ENCODE peak calls at places on chromosomes 11 and 22, in four cellular contexts. Q, T, H and N are unnamed samples.

GRCh38 chr11:4610258-4610935 is 2.4 kb upstream of the TRIM68 start:
- DNase-seq in Q (no peak), T (no peak), H (peak), N (no peak)

GRCh38 chr11:28616566-28616965 is 508.4 kb downstream of the METTL15 start:
- DNase-seq in Q (no peak), T (no peak), H (no peak), N (no peak)

GRCh38 chr11:117328414-117329010 is 858 bp downstream of the CEP164 start:
- DNase-seq in Q (no peak), T (no peak), H (peak), N (peak)

GRCh38 chr11:74870485-74870884 is 78.4 kb downstream of the XRRA1 start:
- DNase-seq in Q (no peak), T (no peak), H (peak), N (peak)

GRCh38 chr11:27392715-27393114 is 29.7 kb upstream of the CCDC34 start:
- DNase-seq in Q (no peak), T (no peak), H (peak), N (peak)

GRCh38 chr22:25404923-25405853 is 159.3 kb upstream of the GRK3 start:
- DNase-seq in Q (no peak), T (peak), H (peak), N (peak)

GRCh38 chr11:3136542-3137455 is 28.3 kb downstream of the OSBPL5 start:
- DNase-seq in Q (no peak), T (peak), H (no peak), N (no peak)

GRCh38 chr22:22519591-22519990 is 479 bp downstream of the ZNF280A start:
- DNase-seq in Q (no peak), T (no peak), H (no peak), N (no peak)

GRCh38 chr11:44133335-44133946 is 38.0 kb downstream of the EXT2 start:
- DNase-seq in Q (no peak), T (no peak), H (peak), N (peak)

GRCh38 chr11:132850106-132850505 is 682.2 kb downstream of the OPCML start:
- DNase-seq in Q (no peak), T (no peak), H (no peak), N (no peak)

DNA sequence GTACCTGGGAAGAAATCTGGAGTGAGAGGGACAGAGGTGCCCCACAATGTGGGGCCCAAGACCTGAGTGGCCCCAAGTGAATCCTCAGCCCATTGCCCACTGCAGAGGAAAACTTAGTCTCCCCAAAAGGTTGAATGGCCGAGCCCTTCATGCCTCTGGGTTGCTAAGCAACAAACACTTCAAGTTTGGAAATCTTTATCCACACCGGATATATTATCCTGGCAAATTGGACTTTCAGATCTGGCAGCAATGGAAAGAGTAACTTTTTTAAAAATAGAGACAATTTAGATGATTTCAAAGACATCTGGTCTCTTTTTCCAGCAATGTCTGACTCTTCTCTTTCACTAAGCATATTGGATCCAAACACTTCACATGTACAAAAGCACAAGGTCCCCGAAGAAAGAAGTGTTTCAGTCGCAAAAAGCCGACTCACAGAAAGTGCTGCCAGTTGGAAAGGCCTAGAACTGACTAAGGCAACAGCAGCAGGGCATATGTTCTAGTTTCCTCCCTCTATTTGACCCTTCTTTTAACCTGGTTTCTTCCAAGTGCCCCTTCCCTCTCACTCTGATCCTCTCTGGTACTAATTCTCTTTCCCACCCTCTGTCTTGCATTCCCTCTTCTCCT is 505.2 kb downstream of the SOX6 start:
- DNase-seq in Q (no peak), T (no peak), H (no peak), N (no peak)
- H3K4me3 ChIP-seq in Q (no peak), T (no peak), H (no peak), N (no peak)

DNA sequence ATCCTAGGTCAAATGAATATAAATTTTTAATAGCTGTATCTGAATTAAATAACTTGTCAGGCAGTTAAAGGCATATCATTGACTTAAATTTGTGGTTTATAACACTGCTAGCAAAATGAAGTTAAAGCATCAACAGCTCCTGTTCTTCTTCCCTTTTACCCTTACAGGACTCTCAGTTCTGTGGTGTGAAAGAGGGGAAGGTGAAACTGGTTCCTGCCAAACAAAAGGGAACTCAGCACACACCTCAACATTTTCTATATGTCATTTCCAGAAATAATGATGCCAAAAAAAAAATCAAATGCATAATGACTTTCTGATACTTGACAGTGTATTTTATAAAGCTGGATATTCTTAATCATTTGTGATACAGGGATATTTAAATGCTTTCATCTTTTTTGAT is 21.2 kb downstream of the ARL14EP start:
- DNase-seq in Q (no peak), T (no peak), H (no peak), N (no peak)
- TF ChIP-seq CTCF in Q (no peak), T (no peak), H (no peak), N (no peak)

GRCh38 chr11:86118201-86118600 is 49.3 kb upstream of the PICALM start:
- DNase-seq in Q (no peak), T (no peak), H (no peak), N (no peak)

GRCh38 chr11:86115542-86116385 is 46.9 kb upstream of the PICALM start:
- DNase-seq in Q (no peak), T (no peak), H (peak), N (peak)

GRCh38 chr11:86116996-86117705 is 48.3 kb upstream of the PICALM start:
- DNase-seq in Q (peak), T (no peak), H (peak), N (peak)

GRCh38 chr11:86117706-86118050 is 48.8 kb upstream of the PICALM start:
- DNase-seq in Q (peak), T (no peak), H (no peak), N (peak)

DNA sequence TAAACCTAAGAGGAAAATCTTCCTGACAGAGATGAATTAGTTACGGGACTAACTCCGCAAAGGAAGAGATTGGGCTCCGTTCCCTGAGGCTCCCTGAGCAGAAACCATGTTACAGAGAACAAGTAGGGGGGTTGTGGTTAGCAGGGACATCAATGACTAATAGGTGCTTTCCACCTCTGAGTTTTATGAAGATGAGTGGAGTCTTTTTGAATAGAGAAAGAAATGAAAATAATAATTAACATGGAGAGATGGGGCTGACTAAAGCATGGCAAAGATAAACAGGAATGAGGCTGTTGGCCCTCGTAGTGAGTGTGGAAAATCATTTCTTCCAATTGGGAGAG is 47.5 kb upstream of the PICALM start:
- DNase-seq in Q (peak), T (no peak), H (peak), N (peak)
- H3K4me3 ChIP-seq in Q (peak), T (no peak), H (no peak), N (no peak)

GRCh38 chr11:64102005-64102738 is 63.7 kb downstream of the MACROD1 start:
- DNase-seq in Q (no peak), T (no peak), H (no peak), N (no peak)

GRCh38 chr11:64101461-64101860 is 64.5 kb downstream of the MACROD1 start:
- DNase-seq in Q (no peak), T (no peak), H (no peak), N (no peak)

GRCh38 chr11:64100782-64101358 is 65.0 kb downstream of the MACROD1 start:
- DNase-seq in Q (no peak), T (no peak), H (no peak), N (no peak)

GRCh38 chr11:64099436-64099835 is 63.7 kb downstream of the FLRT1 start:
- DNase-seq in Q (no peak), T (no peak), H (no peak), N (no peak)

GRCh38 chr11:64100345-64100744 is 64.6 kb downstream of the FLRT1 start:
- DNase-seq in Q (no peak), T (no peak), H (no peak), N (no peak)
- TF ChIP-seq CTCF in Q (peak), T (no peak), H (peak), N (no peak)